ENCODE peak calls at places on chromosomes 1 and 21, in eight cellular contexts. Q is GM10248; N is activated CD4-positive, CD25-positive, alpha-beta regulatory T cell treated with anti-CD3 and anti-CD28 coated beads, Interleukin-2, amount 50 U/mL, for 72 hours; S is kidney epithelial cell; I is EH; E is mucosa of gallbladder; W is stimulated activated CD4-positive, alpha-beta T cell treated with anti-CD3 and anti-CD28 coated beads, Interleukin-12 subunit alpha, Interleukin-12 subunit beta, amount 100 ng/mL, for 4 hours; F is ELR. H is an unnamed sample.
A peak's percentile ranks its signal among the peaks of the same experiment; 100 is the strongest.

GRCh38 chr1:76759950-76760349 is 107.3 kb upstream of the ST6GALNAC5 start:
- DNase-seq in S (peak; percentile 56), Q (no peak), N (no peak), F (peak; percentile 32), I (peak; percentile 25), E (no peak), W (no peak), H (no peak)

GRCh38 chr1:22250724-22251123 is 107.8 kb upstream of the WNT4 start:
- DNase-seq in F (peak; percentile 28), W (no peak), S (no peak), I (peak; percentile 77), N (no peak), E (no peak), Q (no peak), H (no peak)

GRCh38 chr1:204520834-204521709 is 4.9 kb downstream of the MDM4 start:
- DNase-seq in S (peak; percentile 89), N (no peak), E (no peak), I (peak; percentile 54), F (peak; percentile 68), Q (peak; percentile 48), W (no peak), H (peak; percentile 82)

GRCh38 chr1:17198476-17199258 is 6.3 kb upstream of the PADI1 start:
- DNase-seq in I (peak; percentile 53), E (no peak), W (no peak), F (peak; percentile 66), N (peak; percentile 23), S (no peak), Q (no peak), H (no peak)

GRCh38 chr1:28412731-28413130 is 43.2 kb downstream of the PHACTR4 start:
- DNase-seq in F (no peak), E (no peak), S (no peak), N (no peak), I (peak; percentile 28), Q (no peak), W (no peak), H (no peak)

GRCh38 chr1:64623750-64624445 is 121.0 kb upstream of the RAVER2 start:
- DNase-seq in F (peak; percentile 71), E (no peak), W (no peak), S (peak; percentile 81), I (peak; percentile 55), N (no peak), Q (no peak), H (no peak)

GRCh38 chr1:60903591-60903990 is 178.8 kb upstream of the NFIA start:
- DNase-seq in W (no peak), F (no peak), N (no peak), Q (no peak), I (peak; percentile 1), E (peak; percentile 24), S (no peak), H (no peak)

GRCh38 chr1:4549933-4550332 is 104.5 kb upstream of the AJAP1 start:
- DNase-seq in Q (no peak), N (no peak), W (no peak), S (no peak), I (no peak), E (no peak), F (no peak), H (no peak)

GRCh38 chr1:64550505-64550904 is 80.6 kb downstream of the CACHD1 start:
- DNase-seq in S (no peak), E (no peak), F (no peak), Q (no peak), N (no peak), I (no peak), W (no peak), H (no peak)

GRCh38 chr1:79004916-79005315 is 1.6 kb downstream of the ADGRL4 start:
- DNase-seq in N (no peak), E (no peak), F (no peak), I (no peak), W (no peak), S (no peak), Q (no peak), H (no peak)

GRCh38 chr1:101043776-101044175 is 18.2 kb upstream of the DPH5 start:
- DNase-seq in E (no peak), N (no peak), Q (no peak), F (peak; percentile 80), I (peak; percentile 73), S (peak; percentile 31), W (no peak), H (no peak)

GRCh38 chr1:232372431-232373225 is 257.3 kb downstream of the SIPA1L2 start:
- DNase-seq in S (no peak), F (no peak), I (no peak), Q (no peak), W (no peak), E (no peak), N (no peak), H (no peak)

GRCh38 chr1:85308837-85309350 is 32.5 kb upstream of the BCL10 start:
- DNase-seq in I (no peak), W (no peak), Q (no peak), F (no peak), N (no peak), E (no peak), S (no peak), H (no peak)

GRCh38 chr1:19511117-19511516 is 25.8 kb upstream of the CAPZB start:
- DNase-seq in F (no peak), I (no peak), E (no peak), W (no peak), N (no peak), Q (no peak), S (no peak), H (no peak)

GRCh38 chr1:179754031-179754624 is 11.0 kb downstream of the FAM163A start:
- DNase-seq in S (no peak), F (peak; percentile 78), N (no peak), E (no peak), I (peak; percentile 89), W (no peak), Q (no peak), H (no peak)

GRCh38 chr21:26050857-26051256 is 119.7 kb downstream of the APP start:
- DNase-seq in E (no peak), F (no peak), S (no peak), Q (no peak), W (no peak), N (no peak), I (no peak), H (no peak)

GRCh38 chr1:9555942-9556341 is 16.7 kb downstream of the SLC25A33 start:
- DNase-seq in Q (no peak), F (no peak), S (no peak), I (no peak), W (no peak), E (no peak), N (no peak), H (no peak)

H was measured in GM12878.